ENCODE peak calls at places on chromosomes 2 and 18, in four cellular contexts. Z is tibial nerve, G is IMR-90, T is upper lobe of right lung. S is an unnamed sample.

GRCh38 chr2:18180031-18180610 is 301.7 kb downstream of the KCNS3 start:
- DNase-seq in Z (no peak), G (no peak), T (no peak), S (no peak)

GRCh38 chr2:177316756-177317155 is 52.2 kb upstream of the NFE2L2 start:
- DNase-seq in Z (no peak), G (no peak), T (no peak), S (no peak)

GRCh38 chr18:9719421-9719981 is 11.4 kb downstream of the RAB31 start:
- DNase-seq in Z (no peak), G (peak; percentile 85), T (peak; percentile 71), S (no peak)

GRCh38 chr2:53877556-53877955 is 17.8 kb upstream of the GPR75 start:
- DNase-seq in Z (no peak), G (peak; percentile 62), T (no peak), S (no peak)

GRCh38 chr2:225399509-225399908 is at the start of gene NYAP2:
- DNase-seq in Z (no peak), G (no peak), T (no peak), S (no peak)

GRCh38 chr18:48545690-48546365 is 7.0 kb downstream of the CTIF start:
- DNase-seq in Z (no peak), G (peak; percentile 90), T (peak; percentile 26), S (peak; percentile 87)

GRCh38 chr18:23380001-23380550 is 73.0 kb upstream of the RIOK3 start:
- DNase-seq in Z (no peak), G (peak; percentile 83), T (peak; percentile 85), S (no peak)

GRCh38 chr2:148106331-148106730 is 85.4 kb downstream of the MBD5 start:
- DNase-seq in Z (no peak), G (no peak), T (no peak), S (no peak)

GRCh38 chr18:11994346-11994707 is 13.0 kb downstream of the IMPA2 start:
- DNase-seq in Z (no peak), G (peak; percentile 68), T (no peak), S (no peak)

GRCh38 chr2:143524001-143524608 is 394.9 kb downstream of the ARHGAP15 start:
- DNase-seq in Z (no peak), G (peak; percentile 54), T (no peak), S (no peak)

GRCh38 chr2:24359129-24359528 is 1.2 kb downstream of the ITSN2 start:
- DNase-seq in Z (no peak), G (no peak), T (no peak), S (no peak)

GRCh38 chr2:156319811-156320490 is 12.6 kb downstream of the NR4A2 start:
- DNase-seq in Z (peak; percentile 53), G (peak; percentile 49), T (peak; percentile 82), S (no peak)

GRCh38 chr2:213187833-213188532 is 36.6 kb upstream of the IKZF2 start:
- DNase-seq in Z (no peak), G (peak; percentile 60), T (no peak), S (no peak)

GRCh38 chr18:52326001-52326400 is 14.0 kb upstream of the DCC start:
- DNase-seq in Z (no peak), G (peak; percentile 56), T (no peak), S (no peak)

DNA sequence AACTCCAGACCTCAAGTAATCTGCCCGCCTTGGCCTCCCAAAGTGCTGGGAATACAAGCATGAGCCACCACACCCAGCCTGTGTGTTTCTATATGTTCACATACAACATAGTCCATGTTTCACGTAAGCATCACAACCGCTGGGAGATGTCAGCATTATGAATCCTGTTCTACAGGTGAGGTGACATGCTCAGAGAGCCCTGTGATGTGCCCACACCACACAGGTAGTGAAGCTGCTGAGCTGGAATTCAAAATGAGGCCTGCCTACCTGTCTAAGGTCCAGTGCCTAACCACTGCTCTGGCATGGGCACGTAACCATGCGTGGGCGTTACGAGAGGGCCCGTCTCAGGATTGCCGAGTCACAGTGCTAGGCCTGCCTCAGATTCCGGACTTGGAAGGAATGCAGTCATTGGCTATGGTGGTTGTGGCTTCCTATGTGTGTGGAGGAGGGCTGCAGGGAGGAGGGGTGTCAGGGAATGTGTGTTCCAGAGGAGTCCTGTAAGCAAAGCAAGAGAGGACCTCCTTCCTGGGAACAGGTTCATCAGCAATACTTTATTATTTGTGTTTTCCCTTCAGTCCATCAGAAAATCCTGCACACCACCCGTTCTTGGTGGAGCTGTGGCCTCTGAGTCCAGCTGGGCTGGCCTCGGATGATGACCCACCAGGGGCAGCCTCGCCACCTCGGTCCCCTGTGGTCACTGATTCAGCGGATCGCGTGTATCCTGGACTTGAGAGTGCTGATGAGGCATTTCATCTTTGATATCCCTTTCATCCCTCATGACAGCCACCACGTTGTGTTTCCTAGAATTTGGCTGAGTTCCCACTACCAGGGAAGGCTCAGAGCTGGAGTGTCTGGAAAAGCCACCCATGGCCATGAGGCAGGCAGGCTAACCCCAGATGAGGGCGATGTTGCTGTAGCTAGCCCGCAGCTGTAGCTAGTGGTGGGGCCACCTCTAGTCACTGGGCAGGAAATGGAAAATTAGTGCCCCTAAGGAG is 31.1 kb downstream of the HK2 start:
- DNase-seq in Z (no peak), G (peak; percentile 70), T (peak; percentile 78), S (no peak)
- H3K27ac ChIP-seq in Z (peak overlapping the region; percentile 62), G (no peak overlapping the region), T (no peak overlapping the region), S (no peak overlapping the region)

DNA sequence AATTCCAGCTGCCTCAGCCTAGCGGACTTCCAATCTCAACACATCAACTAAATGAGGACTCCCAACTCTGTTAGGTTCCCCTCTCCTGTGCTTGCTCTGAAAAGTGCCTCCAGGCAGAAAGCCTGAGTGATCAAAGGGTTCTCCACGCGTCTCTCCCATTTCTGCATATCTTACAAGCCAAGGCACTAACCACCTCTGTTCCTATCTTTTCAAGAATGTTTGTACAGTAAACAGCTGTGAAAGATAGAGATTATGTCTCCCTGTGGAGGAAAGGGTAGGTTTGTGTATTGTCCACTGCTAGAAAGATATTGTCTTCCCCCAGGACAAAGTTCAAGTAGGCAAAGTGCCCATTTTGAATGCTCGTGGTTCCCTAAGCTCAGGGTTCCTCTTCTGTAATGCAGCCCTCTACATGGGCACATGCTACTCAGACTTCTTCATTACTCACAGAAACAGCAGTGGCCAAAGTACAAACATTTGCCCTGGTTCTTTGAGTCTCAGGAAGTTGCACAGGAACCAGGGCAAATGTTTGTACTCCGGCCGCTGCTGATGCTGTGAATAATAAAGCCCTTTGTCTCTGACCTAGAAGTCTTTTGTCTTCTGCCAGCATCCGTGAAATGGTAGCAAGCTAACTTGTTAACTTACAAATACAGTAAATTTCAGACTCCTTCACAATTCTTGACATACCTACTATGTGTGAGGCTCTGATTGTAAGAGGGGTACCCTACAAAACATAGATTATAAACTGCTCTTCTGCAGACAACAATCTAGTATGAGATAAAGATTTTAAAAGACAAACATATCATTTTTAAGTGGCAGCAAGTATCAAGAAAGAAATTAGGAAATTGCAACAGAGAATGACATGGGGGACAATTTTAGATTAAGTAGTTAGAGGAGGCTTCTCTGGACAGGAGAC is 44.5 kb downstream of the PKDCC start:
- DNase-seq in Z (no peak), G (no peak), T (no peak), S (no peak)
- H3K27ac ChIP-seq in Z (peak overlapping the region; percentile 27), G (no peak overlapping the region), T (peak overlapping the region; percentile 56), S (peak overlapping the region; percentile 65)

GRCh38 chr2:25400576-25401241 is 59.0 kb upstream of the DNMT3A start:
- DNase-seq in Z (no peak), G (peak; percentile 23), T (no peak), S (no peak)
- H3K27ac ChIP-seq in Z (no peak overlapping the region), G (no peak overlapping the region), T (no peak overlapping the region), S (no peak overlapping the region)

DNA sequence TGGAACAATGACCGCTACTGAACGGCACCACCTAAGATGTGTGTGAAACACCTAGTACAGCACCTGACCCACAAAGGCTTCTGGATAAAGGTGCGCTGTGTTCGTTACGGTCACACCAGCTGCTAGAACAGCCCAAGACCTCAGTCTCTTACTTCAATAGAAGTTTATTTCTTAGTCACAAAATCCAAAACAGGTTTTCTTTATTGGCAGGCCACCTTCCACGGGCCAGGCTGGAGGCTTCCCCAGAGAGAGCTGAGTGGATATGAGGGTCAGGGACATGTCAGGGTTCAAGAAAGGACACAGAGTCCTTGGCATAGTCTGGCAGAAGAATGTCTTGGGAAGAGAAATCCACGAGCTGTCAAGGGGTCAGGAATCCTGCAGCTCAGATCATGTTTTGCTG is 92.2 kb downstream of the COL6A3 start:
- DNase-seq in Z (no peak), G (no peak), T (no peak), S (no peak)
- H3K27ac ChIP-seq in Z (peak overlapping the region; percentile 54), G (peak overlapping the region; percentile 96), T (peak overlapping the region; percentile 58), S (no peak overlapping the region)

GRCh38 chr2:234075947-234076346 is 25.4 kb downstream of the SPP2 start:
- DNase-seq in Z (no peak), G (no peak), T (no peak), S (no peak)

GRCh38 chr2:234076451-234076850 is 25.9 kb downstream of the SPP2 start:
- DNase-seq in Z (no peak), G (no peak), T (no peak), S (no peak)

GRCh38 chr2:234075521-234075915 is 25.0 kb downstream of the SPP2 start:
- DNase-seq in Z (no peak), G (no peak), T (no peak), S (no peak)

GRCh38 chr2:234072454-234072853 is 22.0 kb downstream of the SPP2 start:
- DNase-seq in Z (no peak), G (no peak), T (no peak), S (no peak)

GRCh38 chr2:234074751-234075520 is 24.4 kb downstream of the SPP2 start:
- DNase-seq in Z (no peak), G (no peak), T (no peak), S (no peak)
- H3K27ac ChIP-seq in Z (no peak overlapping the region), G (no peak overlapping the region), T (no peak overlapping the region), S (no peak overlapping the region)

GRCh38 chr2:10901565-10901964 is 10.2 kb upstream of the KCNF1 start:
- DNase-seq in Z (no peak), G (no peak), T (no peak), S (no peak)
- H3K27ac ChIP-seq in Z (no peak overlapping the region), G (no peak overlapping the region), T (no peak overlapping the region), S (no peak overlapping the region)

GRCh38 chr2:69138793-69139510 is 126.0 kb downstream of the ANTXR1 start:
- DNase-seq in Z (no peak), G (peak; percentile 88), T (no peak), S (no peak)

GRCh38 chr2:69143726-69144360 is 130.9 kb downstream of the ANTXR1 start:
- DNase-seq in Z (no peak), G (peak; percentile 35), T (no peak), S (no peak)

GRCh38 chr2:69138247-69138754 is 125.3 kb downstream of the ANTXR1 start:
- DNase-seq in Z (no peak), G (peak; percentile 84), T (no peak), S (no peak)

GRCh38 chr2:69139778-69140177 is 126.8 kb downstream of the ANTXR1 start:
- DNase-seq in Z (no peak), G (no peak), T (no peak), S (no peak)

DNA sequence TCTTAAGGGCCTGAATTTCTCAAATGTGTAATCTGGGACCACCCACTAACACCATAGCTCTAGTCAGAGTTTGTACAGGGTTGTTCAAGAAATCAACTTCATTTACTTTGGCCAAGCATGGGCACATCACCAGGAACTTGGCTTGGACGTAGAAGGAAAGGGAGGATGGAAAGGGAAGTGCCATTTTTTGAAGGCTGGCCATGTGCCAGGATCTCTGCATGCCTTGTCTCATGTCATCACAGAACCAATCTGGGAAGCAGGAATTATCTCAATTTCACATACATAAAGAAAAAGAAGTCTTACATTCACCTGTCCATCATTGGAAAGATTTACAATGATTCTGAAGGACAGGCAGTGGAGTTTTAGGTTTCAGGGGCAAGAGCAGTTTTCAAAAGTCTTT is 128.1 kb downstream of the ANTXR1 start:
- DNase-seq in Z (peak; percentile 21), G (no peak), T (no peak), S (no peak)
- H3K27ac ChIP-seq in Z (no peak overlapping the region), G (no peak overlapping the region), T (no peak overlapping the region), S (no peak overlapping the region)

GRCh38 chr18:39801010-39801409 is 2154.0 kb upstream of the PIK3C3 start:
- DNase-seq in Z (no peak), G (no peak), T (no peak), S (no peak)
- H3K27ac ChIP-seq in Z (no peak overlapping the region), G (no peak overlapping the region), T (no peak overlapping the region), S (no peak overlapping the region)